ENCODE peak calls at places on chromosome 1, in four cellular contexts. K, A, U and D are unnamed samples.

GRCh38 chr1:41479000-41479807 is 5.3 kb downstream of the EDN2 start:
- DNase-seq in K (no peak), A (no peak), U (no peak), D (peak)

GRCh38 chr1:150560986-150561829 is 12.0 kb downstream of the ADAMTSL4 start:
- DNase-seq in K (peak), A (peak), U (peak), D (peak)

GRCh38 chr1:154418062-154418897 is 13.1 kb downstream of the IL6R start:
- DNase-seq in K (peak), A (peak), U (no peak), D (no peak)

GRCh38 chr1:232886304-232886703 is 64.1 kb upstream of the NTPCR start:
- DNase-seq in K (no peak), A (no peak), U (no peak), D (no peak)

GRCh38 chr1:150881331-150882070 is 5.1 kb upstream of the ARNT start:
- DNase-seq in K (no peak), A (peak), U (no peak), D (no peak)

GRCh38 chr1:10528066-10529014 is 53.6 kb downstream of the PEX14 start:
- DNase-seq in K (no peak), A (peak), U (no peak), D (peak)

GRCh38 chr1:234125283-234125682 is 220.8 kb downstream of the SLC35F3 start:
- DNase-seq in K (no peak), A (peak), U (no peak), D (no peak)

GRCh38 chr1:52867060-52867845 is 24.7 kb downstream of the ZYG11A start:
- DNase-seq in K (no peak), A (no peak), U (no peak), D (no peak)

GRCh38 chr1:40901886-40902633 is 39.9 kb upstream of the CITED4 start:
- DNase-seq in K (no peak), A (peak), U (no peak), D (no peak)

GRCh38 chr1:233081686-233082085 is 131.3 kb downstream of the NTPCR start:
- DNase-seq in K (no peak), A (peak), U (no peak), D (no peak)

GRCh38 chr1:165737196-165737595 is 31.5 kb downstream of the TMCO1 start:
- DNase-seq in K (no peak), A (no peak), U (no peak), D (no peak)

GRCh38 chr1:9417695-9418094 is 121.6 kb upstream of the SLC25A33 start:
- DNase-seq in K (no peak), A (no peak), U (no peak), D (no peak)